ENCODE peak calls at places on chromosomes 11 and 22, in six cellular contexts. A, D, Y, L, I and H are unnamed samples.

GRCh38 chr11:121437686-121438078 is 14.4 kb upstream of the SORL1 start:
- DNase-seq in A (no peak), D (no peak), Y (no peak), L (no peak), I (no peak), H (no peak)

GRCh38 chr11:69010964-69011623 is 2.0 kb downstream of the MRGPRF start:
- DNase-seq in A (no peak), D (peak), Y (peak), L (peak), I (peak), H (no peak)

GRCh38 chr22:50684986-50685385 is 12.4 kb downstream of the SHANK3 start:
- DNase-seq in A (no peak), D (no peak), Y (no peak), L (no peak), I (no peak), H (no peak)

GRCh38 chr11:102473543-102473942 is 21.0 kb upstream of the TMEM123 start:
- DNase-seq in A (no peak), D (no peak), Y (no peak), L (no peak), I (no peak), H (no peak)

GRCh38 chr22:22171357-22172218 is 73.0 kb upstream of the VPREB1 start:
- DNase-seq in A (no peak), D (no peak), Y (no peak), L (no peak), I (no peak), H (no peak)

GRCh38 chr11:8100151-8100550 is 19.1 kb downstream of the TUB start:
- DNase-seq in A (no peak), D (no peak), Y (no peak), L (no peak), I (no peak), H (no peak)

GRCh38 chr11:2691991-2692841 is 7.6 kb downstream of the KCNQ1OT1 start:
- DNase-seq in A (no peak), D (no peak), Y (no peak), L (no peak), I (no peak), H (no peak)

GRCh38 chr22:44630826-44631225 is 71.2 kb upstream of the PRR5 start:
- DNase-seq in A (no peak), D (no peak), Y (no peak), L (no peak), I (peak), H (no peak)

GRCh38 chr11:119684361-119685072 is 44.5 kb downstream of the NECTIN1 start:
- DNase-seq in A (no peak), D (no peak), Y (no peak), L (peak), I (no peak), H (no peak)